ENCODE peak calls at places on chromosomes 7 and 10, in seven cellular contexts. O, V, D, M, F, A and P are unnamed samples.

GRCh38 chr10:21499910-21500577 is 25.4 kb downstream of the SKIDA1 start:
- DNase-seq in O (no peak), V (no peak), D (no peak), M (peak), F (no peak), A (no peak), P (no peak)

GRCh38 chr10:50919010-50919409 is 33.6 kb upstream of the A1CF start:
- DNase-seq in O (no peak), V (no peak), D (no peak), M (no peak), F (no peak), A (peak), P (no peak)

GRCh38 chr7:100895956-100896742 is 461 bp upstream of the ACHE start:
- DNase-seq in O (peak), V (no peak), D (peak), M (peak), F (no peak), A (no peak), P (peak)

GRCh38 chr7:158264881-158265742 is 322.5 kb downstream of the PTPRN2 start:
- DNase-seq in O (no peak), V (no peak), D (no peak), M (no peak), F (no peak), A (no peak), P (no peak)

GRCh38 chr10:4266387-4267083 is 481.5 kb upstream of the KLF6 start:
- DNase-seq in O (no peak), V (no peak), D (no peak), M (no peak), F (no peak), A (peak), P (no peak)

GRCh38 chr7:150336746-150337145 is 4.7 kb downstream of the RARRES2 start:
- DNase-seq in O (no peak), V (no peak), D (no peak), M (peak), F (no peak), A (no peak), P (no peak)

GRCh38 chr7:473211-473734 is 46.4 kb downstream of the PDGFA start:
- DNase-seq in O (no peak), V (no peak), D (no peak), M (peak), F (no peak), A (no peak), P (no peak)

GRCh38 chr7:89104748-89105685 is 309.5 kb upstream of the TEX47 start:
- DNase-seq in O (no peak), V (no peak), D (no peak), M (no peak), F (no peak), A (no peak), P (no peak)

GRCh38 chr10:31319602-31320178 is 674 bp downstream of the ZEB1 start:
- DNase-seq in O (no peak), V (no peak), D (no peak), M (peak), F (no peak), A (no peak), P (peak)

GRCh38 chr10:103350522-103351260 is at the start of gene PCGF6:
- DNase-seq in O (peak), V (peak), D (peak), M (peak), F (peak), A (peak), P (peak)